ENCODE peak calls at places on chromosomes 1 and 21, in eight cellular contexts. I is endothelial cell; Q is fibroblast of mammary gland; J is CD4-positive, alpha-beta T cell; F is tibial artery; X is WTC11; V is brain microvascular endothelial cell; W is endodermal cell. Z is an unnamed sample.

GRCh38 chr1:214002060-214002459 is 14.3 kb downstream of the PROX1 start:
- DNase-seq in I (no peak), Q (no peak), J (no peak), F (no peak), X (no peak), V (no peak), W (no peak), Z (no peak)

GRCh38 chr1:46288485-46289133 is 14.8 kb downstream of the LRRC41 start:
- DNase-seq in I (no peak), Q (peak; percentile 28), J (no peak), F (no peak), X (no peak), V (peak; percentile 50), W (no peak), Z (no peak)

GRCh38 chr21:29187939-29188338 is 57.5 kb downstream of the MAP3K7CL start:
- DNase-seq in I (no peak), Q (peak; percentile 97), J (no peak), F (no peak), X (no peak), V (peak; percentile 87), W (no peak), Z (no peak)

GRCh38 chr21:15839601-15840000 is 109.8 kb downstream of the USP25 start:
- DNase-seq in I (no peak), Q (peak; percentile 38), J (no peak), F (no peak), X (no peak), V (no peak), W (no peak), Z (no peak)

GRCh38 chr1:171966426-171967220 is 125.3 kb downstream of the DNM3 start:
- DNase-seq in I (no peak), Q (no peak), J (no peak), F (no peak), X (no peak), V (no peak), W (no peak), Z (no peak)

GRCh38 chr1:226466301-226466700 is 58.4 kb upstream of the PARP1 start:
- DNase-seq in I (no peak), Q (no peak), J (no peak), F (no peak), X (no peak), V (no peak), W (no peak), Z (no peak)

GRCh38 chr1:111747947-111748346 is 7.8 kb upstream of the DDX20 start:
- DNase-seq in I (no peak), Q (no peak), J (no peak), F (no peak), X (no peak), V (no peak), W (no peak), Z (no peak)

GRCh38 chr21:46424062-46424591 is 34.6 kb upstream of the DIP2A start:
- DNase-seq in I (peak; percentile 25), Q (no peak), J (no peak), F (no peak), X (no peak), V (no peak), W (peak; percentile 63), Z (no peak)

GRCh38 chr21:44304846-44305245 is 5.0 kb downstream of the PFKL start:
- DNase-seq in I (peak; percentile 60), Q (peak; percentile 38), J (peak; percentile 32), F (no peak), X (peak; percentile 43), V (peak; percentile 9), W (peak; percentile 83), Z (peak; percentile 70)

GRCh38 chr1:163069142-163069541 is at the start of gene RGS4:
- DNase-seq in I (peak; percentile 65), Q (peak; percentile 97), J (no peak), F (peak; percentile 71), X (peak; percentile 72), V (peak; percentile 98), W (peak; percentile 93), Z (peak; percentile 72)

GRCh38 chr1:45493116-45493697 is 2.2 kb upstream of the TESK2 start:
- DNase-seq in I (peak; percentile 61), Q (peak; percentile 54), J (peak; percentile 27), F (no peak), X (peak; percentile 45), V (peak; percentile 57), W (peak; percentile 78), Z (no peak)

GRCh38 chr1:223827193-223827663 is 18.5 kb downstream of the TP53BP2 start:
- DNase-seq in I (no peak), Q (peak; percentile 60), J (no peak), F (no peak), X (no peak), V (peak; percentile 40), W (no peak), Z (no peak)

GRCh38 chr1:99560192-99561040 is 85.5 kb upstream of the PALMD start:
- DNase-seq in I (no peak), Q (no peak), J (no peak), F (no peak), X (no peak), V (no peak), W (no peak), Z (no peak)

GRCh38 chr1:90841477-90841876 is 124.4 kb upstream of the BARHL2 start:
- DNase-seq in I (peak; percentile 12), Q (no peak), J (no peak), F (no peak), X (peak; percentile 51), V (no peak), W (peak; percentile 67), Z (peak; percentile 20)

GRCh38 chr21:42654179-42654912 is 925 bp downstream of the PDE9A start:
- DNase-seq in I (peak; percentile 41), Q (no peak), J (no peak), F (no peak), X (no peak), V (no peak), W (peak; percentile 76), Z (peak; percentile 48)

GRCh38 chr1:241985787-241986186 is 13.1 kb downstream of the MAP1LC3C start:
- DNase-seq in I (peak; percentile 65), Q (peak; percentile 68), J (no peak), F (no peak), X (peak; percentile 66), V (peak; percentile 47), W (peak; percentile 84), Z (peak; percentile 39)
- TF ChIP-seq CTCF in I (peak; percentile 64), Q (peak; percentile 76), J (peak; percentile 22), F (no peak), X (no peak), V (peak; percentile 66), W (peak; percentile 75), Z (peak; percentile 58)

GRCh38 chr1:182269097-182269496 is 122.5 kb downstream of the GLUL start:
- DNase-seq in I (no peak), Q (no peak), J (no peak), F (no peak), X (no peak), V (no peak), W (no peak), Z (no peak)
- TF ChIP-seq CTCF in I (peak; percentile 15), Q (no peak), J (no peak), F (no peak), X (no peak), V (peak; percentile 20), W (peak; percentile 63), Z (no peak)

DNA sequence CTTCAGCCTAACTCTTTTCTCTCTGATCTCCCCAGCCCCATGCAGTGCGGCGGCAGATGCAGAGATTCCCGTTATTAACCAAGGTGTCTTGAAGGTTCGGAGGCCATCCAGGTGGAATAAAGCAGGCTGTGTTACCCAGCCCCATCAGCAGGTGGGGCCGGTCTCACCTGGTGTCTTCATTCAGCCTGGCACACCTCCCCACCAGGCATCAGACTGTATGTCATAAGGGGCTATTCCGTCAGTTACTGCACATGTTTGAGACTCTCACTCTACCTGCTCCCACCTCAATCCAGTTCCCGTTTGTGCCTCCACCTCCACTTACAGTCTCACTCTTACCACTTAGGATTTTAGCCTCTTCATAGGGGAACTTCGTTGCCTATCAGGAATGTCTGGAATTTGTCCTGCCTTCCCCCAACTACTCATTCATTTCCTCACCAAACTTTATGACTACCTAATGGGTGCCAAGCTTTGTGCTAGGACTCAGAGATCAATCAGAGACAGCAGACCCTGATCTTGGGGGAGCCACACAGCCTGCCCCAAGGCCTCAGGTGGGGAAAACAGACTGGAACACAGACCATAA is 170.2 kb downstream of the PLPP3 start:
- DNase-seq in I (no peak), Q (no peak), J (no peak), F (no peak), X (peak; percentile 72), V (no peak), W (peak; percentile 82), Z (no peak)
- TF ChIP-seq CTCF in I (peak; percentile 52), Q (peak; percentile 11), J (no peak), F (no peak), X (peak; percentile 62), V (peak; percentile 37), W (peak; percentile 78), Z (no peak)

DNA sequence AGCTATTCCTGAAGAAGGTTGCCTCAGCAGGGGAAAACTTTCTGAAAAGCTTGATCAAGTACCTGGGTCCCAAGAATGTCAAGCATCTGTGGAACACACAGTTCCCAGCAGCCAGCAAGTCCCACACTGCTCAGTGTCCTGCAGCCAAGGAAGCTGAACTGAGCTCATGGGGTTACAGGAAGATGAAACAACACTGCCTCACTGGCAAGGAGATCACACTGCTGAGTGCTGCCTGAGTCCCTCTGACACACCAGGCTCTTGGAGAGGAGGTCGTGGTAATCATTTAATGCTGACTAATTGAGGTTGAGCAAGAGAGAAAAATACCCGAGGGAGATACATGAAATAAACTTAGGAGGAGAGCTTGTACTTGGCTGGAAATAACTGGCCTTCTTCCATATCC is 75.2 kb downstream of the MPZL1 start:
- DNase-seq in I (peak; percentile 27), Q (peak; percentile 100), J (no peak), F (peak; percentile 90), X (peak; percentile 31), V (peak; percentile 95), W (peak; percentile 86), Z (no peak)
- TF ChIP-seq CTCF in I (no peak), Q (peak; percentile 12), J (no peak), F (no peak), X (no peak), V (peak; percentile 30), W (no peak), Z (no peak)

DNA sequence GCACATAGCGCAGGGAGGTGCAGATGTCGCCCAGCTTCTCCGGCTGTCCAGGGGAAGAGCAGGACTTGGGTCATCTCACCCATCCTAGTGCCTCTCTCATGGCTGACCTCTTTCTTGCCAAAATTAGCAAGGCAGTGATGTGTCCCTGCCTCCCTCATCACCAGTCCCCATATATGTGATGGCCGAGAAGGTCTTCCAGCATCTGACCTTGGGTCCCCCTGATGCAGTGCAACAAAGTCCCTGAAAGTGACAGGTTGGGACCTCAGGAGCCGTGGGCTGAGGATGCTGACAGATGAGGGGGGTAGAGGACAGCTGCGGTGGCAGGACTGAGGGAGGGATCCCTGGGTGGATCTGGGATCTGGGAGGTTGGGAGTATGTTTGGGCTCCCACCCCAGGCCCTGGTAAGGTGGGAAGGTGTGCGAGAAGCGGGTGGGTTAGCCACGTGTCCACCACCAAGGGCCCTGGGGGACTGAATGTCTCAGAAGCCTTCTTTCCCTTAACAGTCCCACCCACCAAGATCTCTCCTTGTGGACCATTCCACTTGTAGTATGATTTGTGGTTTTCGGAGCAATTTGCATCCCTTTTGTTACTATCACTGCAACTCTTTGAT is 109.7 kb downstream of the SYT2 start:
- DNase-seq in I (no peak), Q (no peak), J (no peak), F (no peak), X (no peak), V (no peak), W (no peak), Z (no peak)
- TF ChIP-seq CTCF in I (no peak), Q (no peak), J (no peak), F (no peak), X (peak; percentile 4), V (no peak), W (no peak), Z (no peak)

Z was measured in nephron progenitor cell.